ENCODE peak calls at places on chromosomes 7 and 10, in eight cellular contexts. E is spleen, Q is SK-N-SH, O is HepG2, L is prostate gland, H is stomach, T is endothelial cell of umbilical vein, A is Panc1. K is an unnamed sample.

GRCh38 chr10:75547391-75548298 is 116.2 kb downstream of the LRMDA start:
- DNase-seq in E (no peak), Q (no peak), O (no peak), L (no peak), H (no peak), T (no peak), A (no peak), K (no peak)

GRCh38 chr7:134684165-134684564 is 37.5 kb downstream of the BPGM start:
- DNase-seq in E (no peak), Q (no peak), O (no peak), L (no peak), H (no peak), T (no peak), A (no peak), K (no peak)

GRCh38 chr10:7409732-7410168 is 1.1 kb downstream of the SFMBT2 start:
- DNase-seq in E (no peak), Q (peak; percentile 52), O (no peak), L (peak; percentile 34), H (no peak), T (no peak), A (no peak), K (no peak)

GRCh38 chr10:97861351-97861750 is 11.7 kb downstream of the GOLGA7B start:
- DNase-seq in E (peak; percentile 24), Q (peak; percentile 47), O (no peak), L (no peak), H (no peak), T (no peak), A (peak; percentile 66), K (no peak)

GRCh38 chr10:130028465-130028819 is 64.4 kb upstream of the EBF3 start:
- DNase-seq in E (peak; percentile 70), Q (no peak), O (no peak), L (no peak), H (no peak), T (no peak), A (no peak), K (no peak)

GRCh38 chr7:134892002-134892693 is 94.2 kb upstream of the AGBL3 start:
- DNase-seq in E (no peak), Q (peak; percentile 24), O (peak; percentile 81), L (no peak), H (no peak), T (no peak), A (no peak), K (no peak)

GRCh38 chr7:84231157-84231556 is 36.6 kb upstream of the SEMA3A start:
- DNase-seq in E (no peak), Q (no peak), O (no peak), L (no peak), H (no peak), T (no peak), A (no peak), K (no peak)

GRCh38 chr7:916291-916941 is 38.1 kb downstream of the ADAP1 start:
- DNase-seq in E (peak; percentile 64), Q (peak; percentile 90), O (no peak), L (no peak), H (no peak), T (no peak), A (no peak), K (peak; percentile 66)

GRCh38 chr7:68963547-68963946 is 634.7 kb upstream of the AUTS2 start:
- DNase-seq in E (no peak), Q (no peak), O (no peak), L (no peak), H (no peak), T (no peak), A (no peak), K (no peak)

GRCh38 chr7:47940482-47941001 is 7.7 kb downstream of the PKD1L1 start:
- DNase-seq in E (peak; percentile 83), Q (no peak), O (no peak), L (no peak), H (no peak), T (peak; percentile 40), A (no peak), K (peak; percentile 77)

GRCh38 chr10:34584164-34584563 is 230.9 kb downstream of the PARD3 start:
- DNase-seq in E (no peak), Q (no peak), O (no peak), L (peak; percentile 7), H (no peak), T (peak; percentile 31), A (no peak), K (no peak)

GRCh38 chr10:115624448-115624847 is 531.3 kb downstream of the ATRNL1 start:
- DNase-seq in E (no peak), Q (no peak), O (peak; percentile 3), L (no peak), H (no peak), T (no peak), A (no peak), K (no peak)

GRCh38 chr10:97185326-97186058 is at the start of gene SLIT1:
- DNase-seq in E (peak; percentile 72), Q (peak; percentile 79), O (no peak), L (no peak), H (no peak), T (no peak), A (no peak), K (no peak)

GRCh38 chr10:23284674-23285335 is 59.8 kb downstream of the C10orf67 start:
- DNase-seq in E (no peak), Q (no peak), O (no peak), L (no peak), H (no peak), T (no peak), A (no peak), K (no peak)

GRCh38 chr10:23284155-23284554 is 60.4 kb downstream of the C10orf67 start:
- DNase-seq in E (no peak), Q (no peak), O (no peak), L (no peak), H (no peak), T (no peak), A (no peak), K (no peak)

GRCh38 chr10:23281044-23281433 is 63.6 kb downstream of the C10orf67 start:
- DNase-seq in E (no peak), Q (no peak), O (no peak), L (no peak), H (no peak), T (no peak), A (no peak), K (no peak)

GRCh38 chr10:23283680-23284079 is 60.9 kb downstream of the C10orf67 start:
- DNase-seq in E (no peak), Q (no peak), O (no peak), L (no peak), H (no peak), T (no peak), A (no peak), K (no peak)

DNA sequence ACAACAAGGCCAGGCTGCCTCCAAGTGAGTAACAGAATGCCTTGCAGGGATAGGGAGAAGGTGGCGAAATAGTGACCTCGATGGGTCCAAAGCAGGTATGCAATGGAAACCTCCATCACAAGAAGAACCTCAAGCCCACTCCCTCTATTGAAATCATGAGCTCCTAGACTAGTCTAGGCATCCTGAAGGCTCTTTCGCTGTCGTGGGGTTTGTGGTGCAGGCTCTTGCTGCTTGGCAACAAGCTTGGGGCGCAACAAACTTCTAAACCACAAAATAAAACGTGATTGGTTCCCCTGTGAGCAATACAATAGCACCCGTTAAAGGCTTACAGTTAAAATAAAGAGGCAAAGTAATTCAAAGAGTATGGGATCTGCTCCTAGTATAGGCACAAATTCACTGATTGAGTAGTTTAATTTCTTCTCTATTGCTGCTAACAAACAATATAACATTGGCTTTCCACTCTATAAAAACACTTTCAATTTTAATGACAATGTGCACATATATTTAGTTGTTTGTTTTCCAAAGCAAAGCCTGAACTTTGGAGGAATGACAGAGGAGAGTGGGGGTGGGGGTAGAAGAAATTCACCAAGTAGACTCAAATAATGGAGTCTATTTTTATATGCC is 64.1 kb downstream of the C10orf67 start:
- DNase-seq in E (no peak), Q (no peak), O (no peak), L (no peak), H (no peak), T (no peak), A (no peak), K (no peak)
- TF ChIP-seq POLR2AphosphoS5 in E (no peak), Q (no peak), O (no peak), L (no peak), H (no peak), T (no peak), A (no peak), K (no peak)

DNA sequence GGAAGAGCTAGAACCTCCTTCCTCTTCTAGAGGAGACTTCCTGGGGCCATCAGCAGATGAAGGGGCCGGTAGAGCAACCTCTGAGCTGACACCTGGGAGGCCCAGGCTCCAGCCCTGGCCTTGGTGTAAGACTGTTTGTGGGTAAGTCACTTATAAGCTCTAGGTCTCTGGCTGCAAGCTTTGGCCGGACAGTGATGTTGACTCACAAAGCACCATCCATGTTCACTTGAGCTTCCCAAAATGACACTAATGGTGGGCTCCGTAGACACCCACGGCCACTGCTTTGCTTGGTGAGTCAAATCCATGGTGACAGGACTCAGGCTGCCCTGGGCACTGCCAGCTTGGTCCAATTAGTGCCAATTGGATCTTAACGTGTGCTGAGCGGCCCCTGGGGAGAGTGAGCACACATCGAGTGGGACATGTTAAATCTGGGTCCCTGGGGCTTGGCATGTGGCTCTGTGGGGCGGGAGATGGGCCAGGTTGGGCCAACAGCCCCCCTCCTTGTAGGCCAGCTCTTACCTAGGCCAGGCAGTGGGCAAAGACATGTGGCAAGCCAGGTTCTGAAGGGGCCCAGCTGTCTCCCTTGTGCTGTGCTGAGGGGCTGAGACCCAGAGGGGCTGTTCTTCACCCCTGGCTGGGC is 16.7 kb downstream of the NEURL1 start:
- DNase-seq in E (no peak), Q (peak; percentile 2), O (no peak), L (no peak), H (no peak), T (no peak), A (no peak), K (no peak)
- H3K27me3 ChIP-seq in E (peaks cover 20% of the 10 kb centered on the region), Q (peaks cover 13% of the 10 kb centered on the region), O (peaks cover 52% of the 10 kb centered on the region), L (no peaks in the 10 kb centered on the region), H (no peaks in the 10 kb centered on the region), T (no peaks in the 10 kb centered on the region), A (no peaks in the 10 kb centered on the region), K (no peaks in the 10 kb centered on the region)

GRCh38 chr10:44958897-44959242 is 732 bp upstream of the RASSF4 start:
- DNase-seq in E (no peak), Q (no peak), O (no peak), L (no peak), H (no peak), T (no peak), A (no peak), K (no peak)

GRCh38 chr10:44958196-44958896 is 1.3 kb upstream of the RASSF4 start:
- DNase-seq in E (peak; percentile 25), Q (no peak), O (no peak), L (no peak), H (no peak), T (peak; percentile 47), A (no peak), K (no peak)

GRCh38 chr10:44960098-44960480 is 487 bp downstream of the RASSF4 start:
- DNase-seq in E (no peak), Q (no peak), O (no peak), L (no peak), H (no peak), T (no peak), A (no peak), K (no peak)

GRCh38 chr10:44960482-44961230 is 1.1 kb downstream of the RASSF4 start:
- DNase-seq in E (peak; percentile 73), Q (no peak), O (peak; percentile 52), L (no peak), H (no peak), T (no peak), A (no peak), K (no peak)

GRCh38 chr10:44959243-44960097 is at the start of gene RASSF4:
- DNase-seq in E (peak; percentile 99), Q (peak; percentile 99), O (peak; percentile 81), L (peak; percentile 89), H (peak; percentile 95), T (peak; percentile 90), A (no peak), K (peak; percentile 97)
- TF ChIP-seq POLR2AphosphoS5 in E (peak; percentile 97), Q (peak; percentile 83), O (peak; percentile 83), L (peak; percentile 77), H (peak; percentile 80), T (peak; percentile 76), A (peak; percentile 88), K (peak; percentile 93)

GRCh38 chr7:158357898-158358821 is 229.5 kb downstream of the PTPRN2 start:
- DNase-seq in E (peak; percentile 48), Q (no peak), O (no peak), L (no peak), H (no peak), T (no peak), A (no peak), K (no peak)
- H3K27me3 ChIP-seq in E (peaks cover 39% of the 10 kb centered on the region), Q (no peaks in the 10 kb centered on the region), O (no peaks in the 10 kb centered on the region), L (no peaks in the 10 kb centered on the region), H (no peaks in the 10 kb centered on the region), T (no peaks in the 10 kb centered on the region), A (peaks cover 10% of the 10 kb centered on the region), K (peaks cover 3% of the 10 kb centered on the region)

K was measured in transverse colon.